ENCODE peak calls at places on chromosome 15, in ten cellular contexts. E is upper lobe of right lung; C is heart left ventricle; K is upper lobe of left lung; J is mammary epithelial cell; P is CD4-positive, alpha-beta memory T cell; N is fibroblast of lung; M is CD8-positive, alpha-beta T cell; W is gastrocnemius medialis; B is tibial artery. Y is an unnamed sample.

GRCh38 chr15:58260911-58261267 is 122.7 kb downstream of the AQP9 start:
- DNase-seq in E (no peak), C (peak; percentile 74), K (no peak), J (peak; percentile 64), P (no peak), N (peak; percentile 26), M (no peak), W (peak; percentile 74), B (no peak), Y (peak; percentile 29)

GRCh38 chr15:74349241-74349766 is 18.1 kb downstream of the CYP11A1 start:
- DNase-seq in E (no peak), C (no peak), K (no peak), J (peak; percentile 5), P (no peak), N (no peak), M (no peak), W (no peak), B (no peak), Y (no peak)

GRCh38 chr15:73677146-73677607 is 7.0 kb upstream of the CD276 start:
- DNase-seq in E (no peak), C (peak; percentile 54), K (peak; percentile 52), J (peak; percentile 55), P (peak; percentile 39), N (peak; percentile 77), M (peak; percentile 55), W (peak; percentile 48), B (peak; percentile 81), Y (peak; percentile 69)

GRCh38 chr15:79978694-79979519 is 7.9 kb upstream of the BCL2A1 start:
- DNase-seq in E (no peak), C (no peak), K (no peak), J (peak; percentile 64), P (no peak), N (peak; percentile 86), M (no peak), W (no peak), B (no peak), Y (no peak)

GRCh38 chr15:45183001-45183400 is 4.8 kb downstream of the SHF start:
- DNase-seq in E (no peak), C (no peak), K (no peak), J (no peak), P (no peak), N (no peak), M (no peak), W (no peak), B (no peak), Y (no peak)

GRCh38 chr15:99634576-99634975 is 68.8 kb downstream of the MEF2A start:
- DNase-seq in E (no peak), C (peak; percentile 35), K (no peak), J (no peak), P (no peak), N (no peak), M (no peak), W (no peak), B (no peak), Y (no peak)

GRCh38 chr15:55993804-55994539 is 560 bp upstream of the NEDD4 start:
- DNase-seq in E (no peak), C (no peak), K (no peak), J (peak; percentile 46), P (no peak), N (peak; percentile 65), M (no peak), W (no peak), B (no peak), Y (no peak)

GRCh38 chr15:49888727-49889126 is 230.3 kb downstream of the ATP8B4 start:
- DNase-seq in E (no peak), C (no peak), K (no peak), J (no peak), P (no peak), N (no peak), M (no peak), W (no peak), B (no peak), Y (no peak)

GRCh38 chr15:80934761-80935221 is 54.8 kb downstream of the MESD start:
- DNase-seq in E (no peak), C (peak; percentile 36), K (no peak), J (no peak), P (no peak), N (peak; percentile 49), M (no peak), W (no peak), B (no peak), Y (no peak)

GRCh38 chr15:56805466-56806146 is 72.3 kb upstream of the ZNF280D start:
- DNase-seq in E (no peak), C (no peak), K (no peak), J (peak; percentile 82), P (no peak), N (peak; percentile 82), M (no peak), W (peak; percentile 20), B (peak; percentile 50), Y (peak; percentile 54)

GRCh38 chr15:51576451-51576850 is 46.1 kb downstream of the DMXL2 start:
- DNase-seq in E (no peak), C (no peak), K (no peak), J (no peak), P (no peak), N (no peak), M (no peak), W (no peak), B (no peak), Y (no peak)

GRCh38 chr15:51576911-51577500 is 45.6 kb downstream of the DMXL2 start:
- DNase-seq in E (no peak), C (no peak), K (peak; percentile 36), J (peak; percentile 73), P (no peak), N (peak; percentile 83), M (no peak), W (no peak), B (peak; percentile 30), Y (no peak)

GRCh38 chr15:51579012-51579411 is 43.6 kb downstream of the DMXL2 start:
- DNase-seq in E (no peak), C (no peak), K (no peak), J (no peak), P (no peak), N (peak; percentile 31), M (no peak), W (no peak), B (no peak), Y (no peak)

GRCh38 chr15:51575775-51576174 is 46.8 kb downstream of the DMXL2 start:
- DNase-seq in E (no peak), C (no peak), K (no peak), J (no peak), P (no peak), N (no peak), M (no peak), W (no peak), B (no peak), Y (no peak)

GRCh38 chr15:51577907-51578306 is 44.7 kb downstream of the DMXL2 start:
- DNase-seq in E (no peak), C (no peak), K (no peak), J (no peak), P (no peak), N (no peak), M (no peak), W (no peak), B (no peak), Y (no peak)
- H3K4me3 ChIP-seq in E (no peak overlapping the region), C (no peak overlapping the region), K (no peak overlapping the region), J (no peak overlapping the region), P (no peak overlapping the region), N (no peak overlapping the region), M (no peak overlapping the region), W (no peak overlapping the region), B (no peak overlapping the region), Y (no peak overlapping the region)

DNA sequence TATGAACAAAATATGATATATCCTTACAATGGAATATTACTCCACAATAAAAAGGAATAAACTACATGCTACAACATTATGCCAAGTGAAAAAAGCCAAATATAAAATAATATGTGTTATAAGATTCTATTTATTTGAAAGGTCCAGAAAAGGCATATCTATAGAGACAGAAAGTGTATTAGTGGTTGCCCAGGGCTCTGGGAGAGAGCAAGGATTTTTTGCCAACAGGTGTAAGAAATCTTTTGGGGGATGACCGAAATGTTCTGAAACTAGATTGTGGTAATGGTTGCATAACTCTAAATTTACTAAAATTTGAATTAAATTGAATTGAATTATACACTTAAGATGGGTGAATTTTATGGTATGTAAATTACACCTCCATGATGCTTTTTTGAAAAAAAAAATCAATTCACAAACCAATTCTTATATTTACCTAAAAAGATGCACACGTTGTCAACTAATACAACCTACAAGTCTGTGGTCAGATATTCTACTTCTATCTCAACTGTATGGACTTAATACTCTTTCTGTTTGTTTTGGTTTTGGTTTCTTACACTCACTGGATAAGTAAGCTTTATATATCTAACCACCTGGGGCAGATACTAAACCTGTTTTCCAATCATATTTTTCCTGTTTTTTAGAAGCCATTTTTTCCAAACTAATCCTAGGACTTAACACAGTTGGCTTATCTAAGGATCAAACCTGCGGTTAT is 75.8 kb downstream of the FBN1 start:
- DNase-seq in E (no peak), C (no peak), K (no peak), J (no peak), P (no peak), N (no peak), M (no peak), W (no peak), B (no peak), Y (no peak)
- H3K36me3 ChIP-seq in E (no peaks in the 10 kb centered on the region), C (no peaks in the 10 kb centered on the region), K (no peaks in the 10 kb centered on the region), J (no peaks in the 10 kb centered on the region), P (no peaks in the 10 kb centered on the region), N (no peaks in the 10 kb centered on the region), M (no peaks in the 10 kb centered on the region), W (no peaks in the 10 kb centered on the region), B (no peaks in the 10 kb centered on the region), Y (no peaks in the 10 kb centered on the region)

DNA sequence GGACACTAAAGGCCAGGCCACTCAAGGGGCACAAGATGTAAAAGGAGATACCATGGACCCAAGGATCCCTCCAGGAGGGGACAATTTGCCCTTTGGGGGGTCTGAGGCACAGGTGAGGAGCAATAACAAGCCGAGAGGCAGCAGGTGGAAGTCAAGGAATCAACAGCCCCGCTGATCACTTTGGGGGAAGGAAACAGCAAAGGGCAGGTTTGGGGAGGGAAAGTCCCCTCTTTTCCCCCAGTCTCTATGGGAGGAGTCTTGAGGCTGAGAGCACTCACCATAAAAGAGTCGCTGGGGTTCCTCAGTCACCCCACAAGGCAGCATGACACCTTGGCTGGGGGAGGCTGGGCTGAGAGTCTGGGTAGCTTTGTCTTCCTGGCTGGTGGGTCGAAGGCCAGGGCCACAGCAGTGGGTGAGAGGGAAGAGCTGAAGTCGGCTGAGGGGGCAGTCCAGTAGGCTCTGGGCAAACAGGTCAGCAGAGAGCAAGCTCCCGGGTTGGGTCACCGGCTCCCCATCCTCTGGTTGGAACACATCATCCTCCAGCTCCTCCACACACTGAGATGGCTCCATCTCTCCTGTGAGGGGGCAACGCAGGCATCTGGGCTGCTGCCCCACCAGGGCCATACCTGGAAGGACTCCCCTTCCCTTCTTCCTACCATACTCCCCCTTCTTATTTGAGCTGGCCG is 3.0 kb downstream of the BMF start:
- DNase-seq in E (no peak), C (no peak), K (no peak), J (no peak), P (no peak), N (no peak), M (no peak), W (no peak), B (no peak), Y (no peak)
- H3K4me3 ChIP-seq in E (no peak overlapping the region), C (no peak overlapping the region), K (no peak overlapping the region), J (no peak overlapping the region), P (no peak overlapping the region), N (no peak overlapping the region), M (no peak overlapping the region), W (no peak overlapping the region), B (no peak overlapping the region), Y (no peak overlapping the region)

GRCh38 chr15:43382310-43382709 is 11.4 kb downstream of the TUBGCP4 start:
- DNase-seq in E (no peak), C (no peak), K (no peak), J (no peak), P (no peak), N (no peak), M (no peak), W (no peak), B (no peak), Y (no peak)
- H3K36me3 ChIP-seq in E (peaks cover 76% of the 10 kb centered on the region), C (peaks cover 52% of the 10 kb centered on the region), K (peaks cover 49% of the 10 kb centered on the region), J (peaks cover 30% of the 10 kb centered on the region), P (peaks cover 33% of the 10 kb centered on the region), N (peaks cover 4% of the 10 kb centered on the region), M (peaks cover 27% of the 10 kb centered on the region), W (peaks cover 78% of the 10 kb centered on the region), B (peaks cover 56% of the 10 kb centered on the region), Y (peaks cover 77% of the 10 kb centered on the region)